ENCODE peak calls at places on chromosomes 1 and 21, in ten cellular contexts. W is ovary; N is IMR-90; Y is stomach; S is aorta; T is PC-3; P is MM.1S; I is neuronal stem cell; F is CD8-positive, alpha-beta T cell; B is heart right ventricle. X is an unnamed sample. For H3K4me1, the result is how much of the 10 kb centered on the place peaks cover.

GRCh38 chr1:108561731-108562326 is 1.9 kb downstream of the EEIG2 start:
- DNase-seq in P (peak), T (peak), W (peak), N (no peak), I (no peak), S (peak), F (peak), B (peak), Y (peak), X (peak)

GRCh38 chr1:95230768-95231191 is 3.2 kb upstream of the RWDD3 start:
- DNase-seq in B (peak), T (peak), S (no peak), N (no peak), F (no peak), P (no peak), Y (peak), I (no peak), W (no peak), X (no peak)

GRCh38 chr1:234727018-234727757 is 117.2 kb upstream of the IRF2BP2 start:
- DNase-seq in P (peak), F (no peak), B (no peak), I (no peak), T (peak), S (no peak), Y (no peak), W (no peak), N (peak), X (no peak)

GRCh38 chr21:43337901-43338655 is 88.9 kb downstream of the SIK1 start:
- DNase-seq in P (peak), B (no peak), Y (no peak), S (no peak), I (no peak), W (no peak), N (no peak), F (no peak), T (no peak), X (no peak)

GRCh38 chr1:240441684-240442083 is 170.3 kb downstream of the GREM2 start:
- DNase-seq in F (no peak), T (no peak), N (no peak), B (no peak), I (no peak), P (no peak), Y (no peak), S (no peak), W (no peak), X (no peak)

GRCh38 chr1:224647449-224647848 is 31.3 kb downstream of the CNIH3 start:
- DNase-seq in Y (no peak), W (no peak), S (no peak), F (no peak), T (no peak), N (no peak), P (no peak), I (no peak), B (no peak), X (no peak)

GRCh38 chr1:17615157-17615556 is 75.7 kb downstream of the ARHGEF10L start:
- DNase-seq in F (no peak), B (no peak), P (no peak), S (peak), N (no peak), I (no peak), T (no peak), W (no peak), Y (no peak), X (no peak)

GRCh38 chr1:96752394-96752793 is 30.8 kb downstream of the PTBP2 start:
- DNase-seq in S (no peak), F (no peak), N (no peak), P (no peak), B (no peak), T (no peak), Y (no peak), I (no peak), W (no peak), X (no peak)

GRCh38 chr1:198902616-198903140 is 263.8 kb downstream of the PTPRC start:
- DNase-seq in W (no peak), T (no peak), I (no peak), Y (no peak), P (no peak), F (no peak), B (peak), N (no peak), S (no peak), X (no peak)

GRCh38 chr1:198906739-198907422 is 268.0 kb downstream of the PTPRC start:
- DNase-seq in T (no peak), P (no peak), N (no peak), S (no peak), Y (no peak), W (no peak), I (no peak), B (no peak), F (no peak), X (no peak)

GRCh38 chr1:198903203-198903602 is 264.4 kb downstream of the PTPRC start:
- DNase-seq in P (peak), F (no peak), T (no peak), B (peak), N (no peak), S (no peak), W (no peak), I (peak), Y (no peak), X (no peak)

GRCh38 chr1:198904356-198904755 is 265.5 kb downstream of the PTPRC start:
- DNase-seq in W (no peak), F (no peak), T (peak), P (no peak), N (peak), B (no peak), I (no peak), Y (no peak), S (no peak), X (no peak)

DNA sequence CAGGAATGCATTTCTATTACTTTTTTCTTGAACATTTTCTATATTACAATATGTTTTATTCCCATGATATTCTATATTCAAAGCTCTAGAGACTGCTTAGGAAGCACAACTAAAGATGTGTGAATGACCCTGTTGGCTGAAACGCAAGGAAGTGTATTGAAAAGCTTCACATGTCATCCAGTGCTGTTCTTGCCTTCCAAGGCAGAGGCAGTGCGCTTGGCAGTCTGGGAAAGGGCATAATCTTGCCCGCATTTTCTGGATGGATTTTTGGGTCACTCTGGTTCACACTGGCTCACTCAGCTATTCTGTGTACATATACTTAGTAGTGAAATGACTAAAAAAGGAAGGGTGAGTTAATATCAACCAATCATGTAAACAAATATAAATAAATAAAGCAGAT is 262.4 kb downstream of the PTPRC start:
- DNase-seq in N (no peak), B (no peak), I (no peak), Y (no peak), T (no peak), S (no peak), F (no peak), P (no peak), W (no peak), X (no peak)
- H3K4me1 ChIP-seq in N (under half), B (under half), I (under half), Y (under half), T (under half), S (under half), F (under half), P (under half), W (under half), X (under half)

DNA sequence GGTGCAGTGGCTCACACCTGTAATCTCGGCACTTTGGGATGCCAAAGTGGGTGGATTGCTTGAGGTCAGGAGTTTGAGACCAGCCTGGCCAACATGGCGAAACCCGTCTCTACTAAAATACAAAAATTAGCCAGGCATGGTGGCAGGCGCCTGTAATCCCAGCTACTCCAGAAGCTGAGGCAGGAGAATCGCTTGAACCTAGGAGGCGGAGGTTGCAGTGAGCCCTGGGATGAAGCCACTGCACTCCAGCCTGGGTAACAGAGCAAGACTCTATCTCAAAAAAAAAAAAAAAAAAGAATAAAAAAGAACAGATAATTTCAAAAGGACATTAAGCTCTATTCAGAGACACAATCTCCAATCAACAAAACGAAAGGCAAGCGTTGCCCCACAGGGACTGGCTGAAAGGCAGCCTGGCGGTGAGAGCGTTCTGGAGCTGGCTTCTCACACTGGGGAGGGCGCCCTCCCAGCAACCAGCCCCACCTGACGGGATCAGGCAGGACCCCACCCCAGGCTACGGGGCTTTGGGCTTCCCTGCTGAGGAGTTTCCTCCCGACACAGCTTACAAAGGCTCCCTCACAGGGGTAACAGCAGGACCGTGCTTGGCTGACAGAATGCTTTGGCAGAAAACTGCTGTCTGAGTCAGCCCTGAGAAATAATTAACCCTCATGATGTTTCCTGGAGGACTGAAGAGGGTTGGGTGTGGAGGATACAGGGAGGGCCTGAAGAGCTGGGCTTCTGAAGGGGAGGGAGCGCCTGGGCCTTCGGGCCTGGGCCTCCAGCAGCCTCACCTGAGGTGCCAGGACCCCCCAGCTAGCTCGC is 31.1 kb upstream of the SRP9 start:
- DNase-seq in P (no peak), B (peak), N (peak), F (no peak), W (peak), S (peak), I (peak), Y (peak), T (peak), X (peak)
- H3K4me3 ChIP-seq in P (no peak), B (peak), N (peak), F (no peak), W (peak), S (no peak), I (peak), Y (peak), T (peak), X (peak)

GRCh38 chr1:187952446-187952845 is 1123.7 kb downstream of the PLA2G4A start:
- DNase-seq in F (no peak), P (no peak), T (no peak), S (no peak), I (no peak), Y (no peak), N (no peak), W (no peak), B (no peak), X (no peak)
- H3K4me1 ChIP-seq in F (under half), P (under half), T (under half), S (under half), I (under half), Y (under half), N (under half), W (under half), B (under half), X (under half)

GRCh38 chr1:215114154-215114933 is 31.8 kb downstream of the KCNK2 start:
- DNase-seq in I (no peak), B (no peak), N (peak), Y (no peak), W (no peak), S (no peak), F (no peak), P (no peak), T (peak), X (no peak)
- H3K4me3 ChIP-seq in I (no peak), B (no peak), N (no peak), Y (no peak), W (no peak), S (no peak), F (no peak), P (no peak), T (peak), X (no peak)